ENCODE peak calls at places on chromosome 19, in four cellular contexts. N, L, X and A are unnamed samples.

GRCh38 chr19:6480843-6481415 is 658 bp downstream of the DENND1C start:
- DNase-seq in N (no peak), L (no peak), X (no peak), A (peak)

GRCh38 chr19:46732966-46733692 is 12.7 kb upstream of the FKRP start:
- DNase-seq in N (no peak), L (no peak), X (no peak), A (no peak)

GRCh38 chr19:18023596-18024212 is 15.7 kb downstream of the ARRDC2 start:
- DNase-seq in X (no peak), N (no peak), L (peak), A (peak)

GRCh38 chr19:51272183-51272817 is 21.4 kb downstream of the SIGLECL1 start:
- DNase-seq in L (no peak), X (no peak), N (no peak), A (no peak)

GRCh38 chr19:38073806-38074685 is 150.0 kb downstream of the DPF1 start:
- DNase-seq in L (no peak), X (no peak), N (peak), A (no peak)

GRCh38 chr19:35742121-35742724 is at the start of gene IGFLR1:
- DNase-seq in L (no peak), N (no peak), X (no peak), A (peak)

GRCh38 chr19:33032218-33032781 is 32.4 kb downstream of the RHPN2 start:
- DNase-seq in L (no peak), X (no peak), N (no peak), A (no peak)

GRCh38 chr19:32708457-32708856 is 11.1 kb upstream of the TDRD12 start:
- DNase-seq in L (no peak), X (no peak), N (no peak), A (no peak)

GRCh38 chr19:48417436-48417835 is 24.0 kb downstream of the GRIN2D start:
- DNase-seq in N (no peak), X (no peak), L (no peak), A (no peak)

GRCh38 chr19:47057328-47057727 is 8.9 kb upstream of the TMEM160 start:
- DNase-seq in X (no peak), N (no peak), L (no peak), A (no peak)

GRCh38 chr19:54609356-54609791 is 15.9 kb downstream of the LILRA1 start:
- DNase-seq in N (no peak), X (peak), L (no peak), A (no peak)

GRCh38 chr19:6678690-6679109 is 8.7 kb upstream of the TNFSF14 start:
- DNase-seq in N (no peak), L (no peak), X (no peak), A (peak)

GRCh38 chr19:39046037-39046821 is 13.9 kb upstream of the FBXO27 start:
- DNase-seq in L (no peak), X (no peak), N (no peak), A (peak)

GRCh38 chr19:56273563-56274117 is 1.1 kb downstream of the EDDM13 start:
- DNase-seq in L (no peak), N (no peak), X (no peak), A (no peak)

GRCh38 chr19:18759435-18760426 is 31.4 kb downstream of the COMP start:
- DNase-seq in X (no peak), L (no peak), N (no peak), A (no peak)

GRCh38 chr19:36152061-36152885 is at the start of gene COX7A1:
- DNase-seq in L (peak), X (no peak), N (no peak), A (no peak)

GRCh38 chr19:29978139-29978538 is 36.1 kb downstream of the URI1 start:
- DNase-seq in X (no peak), N (no peak), L (no peak), A (peak)

GRCh38 chr19:56324425-56324824 is 9.8 kb upstream of the ZSCAN5A start:
- DNase-seq in X (no peak), N (no peak), L (no peak), A (no peak)

GRCh38 chr19:37905936-37906867 is at the start of gene WDR87:
- DNase-seq in N (peak), X (peak), L (peak), A (peak)

GRCh38 chr19:38714354-38714778 is 29.9 kb downstream of the CAPN12 start:
- DNase-seq in L (no peak), N (no peak), X (no peak), A (no peak)

GRCh38 chr19:46351241-46352041 is 4.6 kb downstream of the PPP5C start:
- DNase-seq in L (peak), N (no peak), X (peak), A (peak)

GRCh38 chr19:14383556-14383897 is 2.3 kb downstream of the ADGRE5 start:
- DNase-seq in X (no peak), N (no peak), L (peak), A (no peak)

GRCh38 chr19:30135797-30136196 is 193.8 kb downstream of the URI1 start:
- DNase-seq in N (no peak), L (no peak), X (no peak), A (no peak)

GRCh38 chr19:13521066-13521465 is 14.8 kb upstream of the CACNA1A start:
- DNase-seq in N (no peak), L (no peak), X (no peak), A (no peak)

GRCh38 chr19:51082641-51083040 is at the start of gene KLK14:
- DNase-seq in X (no peak), L (no peak), N (no peak), A (no peak)

GRCh38 chr19:3285647-3286176 is 61.3 kb downstream of the CELF5 start:
- DNase-seq in N (peak), X (no peak), L (no peak), A (no peak)

GRCh38 chr19:43700368-43701015 is 15.4 kb upstream of the IRGC start:
- DNase-seq in N (no peak), X (peak), L (peak), A (no peak)

GRCh38 chr19:5075603-5076002 is 106.7 kb downstream of the KDM4B start:
- DNase-seq in L (no peak), X (no peak), N (no peak), A (no peak)

GRCh38 chr19:5073153-5073844 is 104.4 kb downstream of the KDM4B start:
- DNase-seq in X (no peak), N (no peak), L (no peak), A (no peak)

GRCh38 chr19:5076440-5077208 is 107.7 kb downstream of the KDM4B start:
- DNase-seq in N (no peak), X (no peak), L (no peak), A (no peak)

GRCh38 chr19:5074418-5074817 is 105.5 kb downstream of the KDM4B start:
- DNase-seq in X (no peak), N (no peak), L (no peak), A (no peak)

DNA sequence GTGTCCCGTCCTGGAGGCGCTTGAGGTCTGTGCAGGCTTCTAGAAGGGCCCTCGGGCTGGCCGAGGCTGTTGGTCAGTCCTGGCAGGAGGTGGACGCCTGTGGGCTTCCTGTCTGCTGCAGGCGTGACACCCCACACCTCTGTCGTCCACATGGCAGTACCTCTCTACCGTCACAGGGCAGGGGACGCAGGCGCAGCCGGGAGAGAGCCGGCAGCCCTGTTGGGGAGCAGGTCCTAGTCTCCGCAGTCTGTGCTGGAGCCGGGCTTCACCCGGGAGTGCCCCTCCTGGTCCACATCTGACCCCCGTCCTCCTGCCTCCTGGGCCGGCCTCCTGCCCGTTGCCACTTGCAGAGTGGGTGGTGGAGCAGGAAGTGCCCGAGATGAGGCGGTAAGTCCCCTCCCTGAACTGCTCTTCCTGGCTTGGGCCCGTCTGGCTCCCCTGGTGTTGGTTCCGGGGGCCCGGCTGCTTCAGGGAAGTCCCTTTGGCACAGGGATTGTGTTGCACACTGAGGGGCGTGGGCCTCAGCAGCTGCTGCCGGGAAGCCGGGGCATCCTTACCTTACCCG is 106.0 kb downstream of the KDM4B start:
- DNase-seq in N (no peak), L (no peak), X (no peak), A (no peak)
- H3K4me3 ChIP-seq in N (no peak), L (no peak), X (no peak), A (no peak)

GRCh38 chr19:1490020-1490310 is 185 bp downstream of the PCSK4 start:
- DNase-seq in X (no peak), N (no peak), L (no peak), A (no peak)

GRCh38 chr19:1492474-1493006 is 1.6 kb downstream of the REEP6 start:
- DNase-seq in X (no peak), N (no peak), L (no peak), A (no peak)

GRCh38 chr19:1490311-1491113 is at the start of gene PCSK4:
- DNase-seq in N (peak), L (peak), X (peak), A (peak)

GRCh38 chr19:1491114-1491848 is at the start of gene REEP6:
- DNase-seq in N (no peak), X (no peak), L (no peak), A (no peak)

DNA sequence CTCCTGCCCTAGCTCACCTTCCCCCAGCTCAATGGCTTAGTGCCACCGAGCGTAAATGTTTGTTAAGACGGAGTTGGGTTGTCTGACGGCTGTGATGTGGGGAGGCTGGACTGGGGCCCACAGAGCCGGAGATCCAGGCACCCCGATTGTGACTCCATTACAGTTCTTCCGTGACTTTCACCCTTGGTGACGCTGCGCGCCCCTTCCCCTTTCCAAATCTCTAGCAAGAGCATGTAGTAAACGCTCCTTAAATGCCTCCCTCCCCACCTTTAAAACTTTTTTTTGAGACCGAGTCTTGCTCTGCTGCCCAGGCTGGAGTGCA is 829 bp downstream of the REEP6 start:
- DNase-seq in L (no peak), X (no peak), N (no peak), A (no peak)
- H3K4me3 ChIP-seq in L (no peak), X (no peak), N (peak), A (no peak)

DNA sequence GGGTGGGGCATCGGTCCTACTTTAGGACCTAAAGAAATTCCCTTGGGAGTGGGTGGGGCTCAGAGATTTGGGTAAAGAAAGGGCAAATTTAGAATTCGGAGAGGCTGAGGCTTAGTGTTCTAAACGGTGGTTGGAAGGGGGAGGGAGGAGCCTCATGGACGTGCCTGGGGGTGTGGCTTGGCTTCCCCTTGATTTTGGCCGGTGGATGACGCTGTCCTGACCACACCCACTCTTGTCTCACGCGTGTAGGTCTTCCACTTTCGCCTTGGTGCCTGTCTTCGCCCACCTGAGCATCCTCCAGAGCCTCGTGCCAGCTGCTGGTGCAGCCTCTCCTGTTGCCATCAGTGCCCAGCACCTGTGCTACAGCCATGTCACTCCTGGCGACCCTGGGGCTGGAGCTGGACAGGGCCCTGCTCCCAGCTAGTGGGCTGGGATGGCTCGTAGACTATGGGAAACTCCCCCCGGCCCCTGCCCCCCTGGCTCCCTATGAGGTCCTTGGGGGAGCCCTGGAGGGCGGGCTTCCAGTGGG is 1.2 kb upstream of the NUP62 start:
- DNase-seq in X (no peak), L (peak), N (no peak), A (no peak)
- H3K4me3 ChIP-seq in X (no peak), L (no peak), N (peak), A (peak)

GRCh38 chr19:4369888-4370260 is 26.5 kb downstream of the MPND start:
- DNase-seq in L (no peak), X (no peak), N (no peak), A (peak)
- H3K4me3 ChIP-seq in L (no peak), X (no peak), N (no peak), A (peak)

GRCh38 chr19:28103916-28104315 is 1109.0 kb downstream of the UQCRFS1 start:
- DNase-seq in N (peak), X (no peak), L (no peak), A (no peak)
- H3K4me3 ChIP-seq in N (no peak), X (no peak), L (no peak), A (no peak)